ENCODE peak calls at places on chromosomes 11 and 22, in five cellular contexts. C is neuronal stem cell; U is H54; X is LHCN-M2; E is activated T-helper 1 cell treated with anti-CD3 and anti-CD28 coated beads, Interleukin-12 subunit alpha, Interleukin-12 subunit beta, Interleukin-2, Interleukin-4 antibody, amounts not matched to agents 30 ng/mL and 10 ng/mL and 1 ng/mL, durations not matched to agents 14 hours and 24 hours and 36 hours. B is an unnamed sample.
A peak's percentile ranks its signal among the peaks of the same experiment; 100 is the strongest.

GRCh38 chr22:17719911-17720310 is 54.4 kb downstream of the BID start:
- DNase-seq in C (no peak), U (no peak), E (no peak), X (no peak), B (no peak)

GRCh38 chr11:120034176-120034575 is 103.7 kb downstream of the TRIM29 start:
- DNase-seq in C (no peak), U (no peak), E (no peak), X (no peak), B (no peak)

GRCh38 chr11:35118906-35119305 is 20.1 kb upstream of the CD44 start:
- DNase-seq in C (no peak), E (no peak), U (no peak), X (no peak), B (no peak)

GRCh38 chr11:4658629-4659453 is 15.1 kb downstream of the OR51E1 start:
- DNase-seq in E (no peak), X (no peak), U (no peak), C (no peak), B (no peak)

GRCh38 chr11:28547395-28547794 is 439.2 kb downstream of the METTL15 start:
- DNase-seq in X (no peak), U (no peak), C (no peak), E (no peak), B (no peak)

GRCh38 chr11:123479048-123479837 is 49.2 kb downstream of the GRAMD1B start:
- DNase-seq in C (no peak), U (no peak), X (no peak), E (no peak), B (peak; percentile 87)

GRCh38 chr11:1039481-1040427 is 3.2 kb upstream of the MUC6 start:
- DNase-seq in U (peak; percentile 94), E (no peak), C (no peak), X (no peak), B (no peak)

GRCh38 chr11:11400635-11401232 is 47.7 kb upstream of the CSNK2A3 start:
- DNase-seq in X (no peak), E (no peak), U (no peak), C (no peak), B (no peak)

GRCh38 chr22:21632237-21632895 is at the start of gene CCDC116:
- DNase-seq in E (peak; percentile 61), U (no peak), X (no peak), C (no peak), B (peak; percentile 92)

GRCh38 chr11:27405134-27405533 is 42.1 kb upstream of the CCDC34 start:
- DNase-seq in U (no peak), X (no peak), C (no peak), E (no peak), B (no peak)

GRCh38 chr11:22884268-22884667 is 24.0 kb upstream of the CCDC179 start:
- DNase-seq in C (no peak), U (no peak), E (no peak), X (peak; percentile 1), B (no peak)

GRCh38 chr11:103547691-103548090 is 438.5 kb downstream of the DYNC2H1 start:
- DNase-seq in C (no peak), U (no peak), X (no peak), E (no peak), B (no peak)

GRCh38 chr11:58525037-58525614 is 17.2 kb upstream of the OR5B21 start:
- DNase-seq in E (peak; percentile 26), X (no peak), C (no peak), U (no peak), B (peak; percentile 75)

GRCh38 chr11:64201524-64201923 is 5.0 kb upstream of the FERMT3 start:
- DNase-seq in U (no peak), C (no peak), E (no peak), X (no peak), B (no peak)

GRCh38 chr11:102513869-102514268 is 16.7 kb downstream of the MMP7 start:
- DNase-seq in E (no peak), U (no peak), X (peak; percentile 26), C (no peak), B (no peak)

GRCh38 chr11:130451261-130452019 is 3.0 kb downstream of the ADAMTS15 start:
- DNase-seq in C (no peak), X (peak; percentile 58), E (no peak), U (no peak), B (no peak)

GRCh38 chr11:46290598-46291309 is 13.3 kb downstream of the CREB3L1 start:
- DNase-seq in C (no peak), U (no peak), E (no peak), X (peak; percentile 92), B (no peak)

GRCh38 chr11:70603756-70604211 is 205.5 kb downstream of the CTTN start:
- DNase-seq in U (no peak), E (no peak), C (no peak), X (no peak), B (no peak)

GRCh38 chr11:115433376-115433775 is 70.8 kb downstream of the CADM1 start:
- DNase-seq in E (no peak), C (no peak), U (no peak), X (no peak), B (no peak)

GRCh38 chr11:73968356-73968966 is 14.2 kb downstream of the UCP2 start:
- DNase-seq in C (no peak), U (no peak), X (no peak), E (no peak), B (no peak)

GRCh38 chr11:130068546-130068985 is 1.1 kb upstream of the APLP2 start:
- DNase-seq in E (no peak), X (no peak), U (no peak), C (no peak), B (no peak)

GRCh38 chr22:32676196-32676595 is 125.3 kb upstream of the TIMP3 start:
- DNase-seq in X (no peak), C (no peak), E (no peak), U (no peak), B (no peak)

B was measured in HL-60.